ENCODE peak calls at places on chromosomes 12 and 14, in seven cellular contexts. One of them, this sample, is unnamed.

GRCh38 chr12:2892246-2892645 is 1.6 kb downstream of the TULP3 start:
- DNase-seq in brain microvascular endothelial cell: no peak
- DNase-seq in prostate gland: no peak
- DNase-seq in astrocyte of the spinal cord: no peak
- DNase-seq in uterus: no peak
- DNase-seq in left ventricle myocardium inferior: no peak
- DNase-seq in cardiac fibroblast: no peak
- DNase-seq in this sample: no peak

GRCh38 chr12:131872154-131873046 is 22.0 kb upstream of the ULK1 start:
- DNase-seq in brain microvascular endothelial cell: peak; percentile 89
- DNase-seq in prostate gland: no peak
- DNase-seq in astrocyte of the spinal cord: peak; percentile 79
- DNase-seq in uterus: no peak
- DNase-seq in left ventricle myocardium inferior: no peak
- DNase-seq in cardiac fibroblast: peak; percentile 56
- DNase-seq in this sample: no peak

GRCh38 chr12:85489194-85489593 is 209.2 kb downstream of the ALX1 start:
- DNase-seq in brain microvascular endothelial cell: no peak
- DNase-seq in prostate gland: no peak
- DNase-seq in astrocyte of the spinal cord: no peak
- DNase-seq in uterus: no peak
- DNase-seq in left ventricle myocardium inferior: no peak
- DNase-seq in cardiac fibroblast: no peak
- DNase-seq in this sample: no peak

GRCh38 chr14:53161758-53162512 is 8.8 kb upstream of the DDHD1 start:
- DNase-seq in brain microvascular endothelial cell: no peak
- DNase-seq in prostate gland: no peak
- DNase-seq in astrocyte of the spinal cord: no peak
- DNase-seq in uterus: no peak
- DNase-seq in left ventricle myocardium inferior: no peak
- DNase-seq in cardiac fibroblast: no peak
- DNase-seq in this sample: no peak

GRCh38 chr12:33438890-33439586 is 581 bp downstream of the SYT10 start:
- DNase-seq in brain microvascular endothelial cell: no peak
- DNase-seq in prostate gland: no peak
- DNase-seq in astrocyte of the spinal cord: peak; percentile 0
- DNase-seq in uterus: no peak
- DNase-seq in left ventricle myocardium inferior: no peak
- DNase-seq in cardiac fibroblast: no peak
- DNase-seq in this sample: no peak

GRCh38 chr12:111034911-111035577 is 114.7 kb upstream of the MYL2 start:
- DNase-seq in brain microvascular endothelial cell: no peak
- DNase-seq in prostate gland: no peak
- DNase-seq in astrocyte of the spinal cord: no peak
- DNase-seq in uterus: no peak
- DNase-seq in left ventricle myocardium inferior: no peak
- DNase-seq in cardiac fibroblast: no peak
- DNase-seq in this sample: no peak

GRCh38 chr12:49615725-49616124 is 7.6 kb upstream of the PRPF40B start:
- DNase-seq in brain microvascular endothelial cell: no peak
- DNase-seq in prostate gland: no peak
- DNase-seq in astrocyte of the spinal cord: no peak
- DNase-seq in uterus: no peak
- DNase-seq in left ventricle myocardium inferior: no peak
- DNase-seq in cardiac fibroblast: peak; percentile 9
- DNase-seq in this sample: no peak

GRCh38 chr12:76696186-76696585 is 67.7 kb upstream of the ZDHHC17 start:
- DNase-seq in brain microvascular endothelial cell: no peak
- DNase-seq in prostate gland: no peak
- DNase-seq in astrocyte of the spinal cord: no peak
- DNase-seq in uterus: no peak
- DNase-seq in left ventricle myocardium inferior: no peak
- DNase-seq in cardiac fibroblast: no peak
- DNase-seq in this sample: no peak

GRCh38 chr12:75812341-75813018 is 219.1 kb downstream of the PHLDA1 start:
- DNase-seq in brain microvascular endothelial cell: no peak
- DNase-seq in prostate gland: no peak
- DNase-seq in astrocyte of the spinal cord: peak; percentile 89
- DNase-seq in uterus: no peak
- DNase-seq in left ventricle myocardium inferior: no peak
- DNase-seq in cardiac fibroblast: peak; percentile 42
- DNase-seq in this sample: no peak

GRCh38 chr14:95265106-95266094 is 54.3 kb downstream of the CLMN start:
- DNase-seq in brain microvascular endothelial cell: peak; percentile 96
- DNase-seq in prostate gland: peak; percentile 84
- DNase-seq in astrocyte of the spinal cord: peak; percentile 96
- DNase-seq in uterus: peak; percentile 32
- DNase-seq in left ventricle myocardium inferior: no peak
- DNase-seq in cardiac fibroblast: peak; percentile 90
- DNase-seq in this sample: peak; percentile 64

GRCh38 chr12:80195143-80195726 is 95.9 kb downstream of the OTOGL start:
- DNase-seq in brain microvascular endothelial cell: peak; percentile 69
- DNase-seq in prostate gland: no peak
- DNase-seq in astrocyte of the spinal cord: peak; percentile 74
- DNase-seq in uterus: no peak
- DNase-seq in left ventricle myocardium inferior: no peak
- DNase-seq in cardiac fibroblast: peak; percentile 79
- DNase-seq in this sample: peak; percentile 34

GRCh38 chr12:126966498-126966897 is 1300.5 kb upstream of the TMEM132C start:
- DNase-seq in brain microvascular endothelial cell: no peak
- DNase-seq in prostate gland: no peak
- DNase-seq in astrocyte of the spinal cord: no peak
- DNase-seq in uterus: no peak
- DNase-seq in left ventricle myocardium inferior: no peak
- DNase-seq in cardiac fibroblast: no peak
- DNase-seq in this sample: no peak

GRCh38 chr12:110039085-110039807 is 9.1 kb downstream of the C12orf76 start:
- DNase-seq in brain microvascular endothelial cell: peak; percentile 90
- DNase-seq in prostate gland: peak; percentile 60
- DNase-seq in astrocyte of the spinal cord: peak; percentile 91
- DNase-seq in uterus: no peak
- DNase-seq in left ventricle myocardium inferior: no peak
- DNase-seq in cardiac fibroblast: peak; percentile 88
- DNase-seq in this sample: peak; percentile 86

GRCh38 chr12:6226701-6227096 is 26.5 kb downstream of the CD9 start:
- DNase-seq in brain microvascular endothelial cell: no peak
- DNase-seq in prostate gland: peak; percentile 66
- DNase-seq in astrocyte of the spinal cord: no peak
- DNase-seq in uterus: peak; percentile 61
- DNase-seq in left ventricle myocardium inferior: peak; percentile 68
- DNase-seq in cardiac fibroblast: no peak
- DNase-seq in this sample: no peak

GRCh38 chr12:47816646-47817271 is 2.9 kb downstream of the HDAC7 start:
- DNase-seq in brain microvascular endothelial cell: no peak
- DNase-seq in prostate gland: no peak
- DNase-seq in astrocyte of the spinal cord: no peak
- DNase-seq in uterus: no peak
- DNase-seq in left ventricle myocardium inferior: no peak
- DNase-seq in cardiac fibroblast: peak; percentile 57
- DNase-seq in this sample: no peak

GRCh38 chr12:13834241-13834640 is 147.2 kb downstream of the GRIN2B start:
- DNase-seq in brain microvascular endothelial cell: no peak
- DNase-seq in prostate gland: no peak
- DNase-seq in astrocyte of the spinal cord: no peak
- DNase-seq in uterus: no peak
- DNase-seq in left ventricle myocardium inferior: no peak
- DNase-seq in cardiac fibroblast: no peak
- DNase-seq in this sample: no peak

GRCh38 chr14:25406818-25407217 is 356.9 kb upstream of the STXBP6 start:
- DNase-seq in brain microvascular endothelial cell: peak; percentile 1
- DNase-seq in prostate gland: no peak
- DNase-seq in astrocyte of the spinal cord: no peak
- DNase-seq in uterus: no peak
- DNase-seq in left ventricle myocardium inferior: no peak
- DNase-seq in cardiac fibroblast: peak; percentile 11
- DNase-seq in this sample: no peak

GRCh38 chr14:23568600-23569310 is 1.2 kb upstream of the AP1G2 start:
- DNase-seq in brain microvascular endothelial cell: no peak
- DNase-seq in prostate gland: no peak
- DNase-seq in astrocyte of the spinal cord: no peak
- DNase-seq in uterus: no peak
- DNase-seq in left ventricle myocardium inferior: no peak
- DNase-seq in cardiac fibroblast: no peak
- DNase-seq in this sample: no peak

GRCh38 chr14:81550001-81550642 is 16.5 kb upstream of the SEL1L start:
- DNase-seq in brain microvascular endothelial cell: no peak
- DNase-seq in prostate gland: no peak
- DNase-seq in astrocyte of the spinal cord: no peak
- DNase-seq in uterus: no peak
- DNase-seq in left ventricle myocardium inferior: no peak
- DNase-seq in cardiac fibroblast: no peak
- DNase-seq in this sample: no peak

GRCh38 chr14:73424453-73424852 is 33.9 kb downstream of the NUMB start:
- DNase-seq in brain microvascular endothelial cell: no peak
- DNase-seq in prostate gland: no peak
- DNase-seq in astrocyte of the spinal cord: peak; percentile 33
- DNase-seq in uterus: no peak
- DNase-seq in left ventricle myocardium inferior: no peak
- DNase-seq in cardiac fibroblast: peak; percentile 18
- DNase-seq in this sample: no peak

GRCh38 chr12:120286768-120287490 is 4.8 kb downstream of the RNU4-2 start:
- DNase-seq in brain microvascular endothelial cell: no peak
- DNase-seq in prostate gland: no peak
- DNase-seq in astrocyte of the spinal cord: no peak
- DNase-seq in uterus: no peak
- DNase-seq in left ventricle myocardium inferior: no peak
- DNase-seq in cardiac fibroblast: no peak
- DNase-seq in this sample: no peak

DNA sequence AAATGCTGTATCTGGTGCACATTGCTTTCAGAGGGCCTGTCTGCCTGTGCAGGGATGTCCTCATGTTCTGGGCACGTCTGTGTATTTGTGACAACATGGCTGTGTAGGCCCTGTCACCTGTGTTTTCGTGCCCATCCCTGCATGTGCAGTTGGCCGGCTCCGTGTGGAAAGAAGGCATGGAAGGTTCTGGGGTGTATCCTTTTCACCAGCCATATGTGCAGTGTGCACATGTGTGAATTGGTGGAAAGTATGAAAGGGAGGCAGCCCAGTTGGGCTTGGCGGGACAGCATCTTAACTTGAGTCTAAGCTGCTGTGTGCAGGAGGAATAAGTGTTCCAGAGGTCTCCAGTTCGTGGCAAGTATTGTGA is 645 bp downstream of the TSPAN11 start:
- DNase-seq in brain microvascular endothelial cell: no peak
- DNase-seq in prostate gland: no peak
- DNase-seq in astrocyte of the spinal cord: no peak
- DNase-seq in uterus: no peak
- DNase-seq in left ventricle myocardium inferior: no peak
- DNase-seq in cardiac fibroblast: no peak
- DNase-seq in this sample: no peak
- H3K4me3 ChIP-seq in brain microvascular endothelial cell: no peak overlapping the region
- H3K4me3 ChIP-seq in prostate gland: no peak overlapping the region
- H3K4me3 ChIP-seq in astrocyte of the spinal cord: no peak overlapping the region
- H3K4me3 ChIP-seq in uterus: no peak overlapping the region
- H3K4me3 ChIP-seq in left ventricle myocardium inferior: peak overlapping the region; percentile 67
- H3K4me3 ChIP-seq in cardiac fibroblast: no peak overlapping the region
- H3K4me3 ChIP-seq in this sample: no peak overlapping the region

GRCh38 chr14:103899316-103899715 is 28.9 kb upstream of the TDRD9 start:
- DNase-seq in brain microvascular endothelial cell: no peak
- DNase-seq in prostate gland: no peak
- DNase-seq in astrocyte of the spinal cord: no peak
- DNase-seq in uterus: no peak
- DNase-seq in left ventricle myocardium inferior: no peak
- DNase-seq in cardiac fibroblast: no peak
- DNase-seq in this sample: no peak
- TF ChIP-seq CTCF in brain microvascular endothelial cell: no peak
- TF ChIP-seq CTCF in prostate gland: no peak
- TF ChIP-seq CTCF in astrocyte of the spinal cord: no peak
- TF ChIP-seq CTCF in uterus: no peak
- TF ChIP-seq CTCF in left ventricle myocardium inferior: no peak
- TF ChIP-seq CTCF in cardiac fibroblast: no peak
- TF ChIP-seq CTCF in this sample: no peak

GRCh38 chr14:69133206-69134125 is 19.5 kb downstream of the DCAF5 start:
- DNase-seq in brain microvascular endothelial cell: peak; percentile 86
- DNase-seq in prostate gland: no peak
- DNase-seq in astrocyte of the spinal cord: peak; percentile 72
- DNase-seq in uterus: no peak
- DNase-seq in left ventricle myocardium inferior: no peak
- DNase-seq in cardiac fibroblast: peak; percentile 82
- DNase-seq in this sample: no peak
- H3K4me3 ChIP-seq in brain microvascular endothelial cell: no peak overlapping the region
- H3K4me3 ChIP-seq in prostate gland: no peak overlapping the region
- H3K4me3 ChIP-seq in astrocyte of the spinal cord: no peak overlapping the region
- H3K4me3 ChIP-seq in uterus: no peak overlapping the region
- H3K4me3 ChIP-seq in left ventricle myocardium inferior: no peak overlapping the region
- H3K4me3 ChIP-seq in cardiac fibroblast: no peak overlapping the region
- H3K4me3 ChIP-seq in this sample: no peak overlapping the region

DNA sequence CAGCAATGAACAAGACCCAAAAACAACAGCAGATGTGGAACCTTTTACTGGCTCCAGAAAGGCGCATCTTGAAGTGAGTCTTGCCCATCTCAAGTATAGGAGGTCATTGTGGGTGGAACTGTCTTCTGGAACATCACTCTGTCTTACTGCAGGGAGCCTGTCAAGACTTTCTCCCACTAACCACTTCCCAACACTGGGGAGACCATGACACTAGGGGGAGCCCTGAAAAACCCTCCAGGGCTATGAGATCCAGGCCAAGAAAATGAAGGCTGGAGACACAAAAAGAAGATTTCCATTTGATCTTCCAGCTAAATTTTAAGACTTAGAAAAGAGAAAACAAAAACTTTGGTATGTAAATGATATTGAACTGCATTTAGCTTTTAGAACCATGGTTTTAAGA is 13.5 kb upstream of the ATG14 start:
- DNase-seq in brain microvascular endothelial cell: no peak
- DNase-seq in prostate gland: no peak
- DNase-seq in astrocyte of the spinal cord: no peak
- DNase-seq in uterus: no peak
- DNase-seq in left ventricle myocardium inferior: no peak
- DNase-seq in cardiac fibroblast: no peak
- DNase-seq in this sample: no peak
- TF ChIP-seq CTCF in brain microvascular endothelial cell: peak; percentile 59
- TF ChIP-seq CTCF in prostate gland: no peak
- TF ChIP-seq CTCF in astrocyte of the spinal cord: no peak
- TF ChIP-seq CTCF in uterus: no peak
- TF ChIP-seq CTCF in left ventricle myocardium inferior: no peak
- TF ChIP-seq CTCF in cardiac fibroblast: peak; percentile 34
- TF ChIP-seq CTCF in this sample: no peak

DNA sequence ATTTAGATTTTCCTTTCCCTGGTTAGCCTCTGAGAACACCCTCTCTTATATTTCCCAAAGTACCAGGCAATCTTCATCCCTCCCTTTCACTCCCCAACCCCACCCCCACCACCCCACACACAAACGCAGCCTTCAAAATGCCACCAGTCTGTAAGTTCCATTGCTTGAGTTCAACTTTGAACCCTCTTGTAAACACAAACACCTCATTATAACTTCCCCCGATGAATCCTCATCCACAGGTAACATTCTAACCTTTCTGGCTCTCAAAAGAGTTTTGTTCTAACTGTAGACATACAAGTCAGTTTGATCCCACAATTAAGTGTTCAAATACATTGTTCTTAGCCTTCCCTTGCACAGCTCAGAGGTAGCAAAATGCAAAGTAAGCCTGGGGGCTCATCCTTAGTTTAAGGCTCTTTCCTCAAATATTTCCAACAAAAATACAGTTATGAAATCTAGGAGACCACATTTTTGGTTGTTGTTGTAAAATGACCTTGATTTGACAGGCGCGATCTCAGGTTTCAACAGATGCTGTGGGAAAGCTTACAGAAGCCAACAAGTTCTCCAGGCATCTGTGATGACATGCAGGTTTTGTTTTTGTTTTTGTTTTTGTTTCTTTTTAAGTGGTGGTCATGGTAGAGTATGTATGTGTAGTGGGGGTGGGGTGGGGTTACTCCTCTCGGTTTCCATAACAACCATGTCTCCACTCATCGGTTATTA is 199.6 kb upstream of the FOXN3 start:
- DNase-seq in brain microvascular endothelial cell: peak; percentile 45
- DNase-seq in prostate gland: no peak
- DNase-seq in astrocyte of the spinal cord: peak; percentile 24
- DNase-seq in uterus: no peak
- DNase-seq in left ventricle myocardium inferior: no peak
- DNase-seq in cardiac fibroblast: peak; percentile 64
- DNase-seq in this sample: no peak
- H3K4me3 ChIP-seq in brain microvascular endothelial cell: no peak overlapping the region
- H3K4me3 ChIP-seq in prostate gland: no peak overlapping the region
- H3K4me3 ChIP-seq in astrocyte of the spinal cord: no peak overlapping the region
- H3K4me3 ChIP-seq in uterus: no peak overlapping the region
- H3K4me3 ChIP-seq in left ventricle myocardium inferior: peak overlapping the region; percentile 83
- H3K4me3 ChIP-seq in cardiac fibroblast: no peak overlapping the region
- H3K4me3 ChIP-seq in this sample: no peak overlapping the region